ENCODE peak calls at places on chromosomes 11 and 22, in six cellular contexts. One of them, this sample, is unnamed.

GRCh38 chr11:22539851-22540376 is 85.7 kb downstream of the FANCF start:
- DNase-seq in IMR-90: peak; percentile 28
- DNase-seq in H1: no peak
- DNase-seq in mesenchymal stem cell: peak; percentile 18
- DNase-seq in H9: no peak
- DNase-seq in neuronal stem cell: peak; percentile 4
- DNase-seq in this sample: peak; percentile 32

GRCh38 chr22:32781695-32782094 is 19.8 kb upstream of the TIMP3 start:
- DNase-seq in IMR-90: peak; percentile 57
- DNase-seq in H1: no peak
- DNase-seq in mesenchymal stem cell: peak; percentile 68
- DNase-seq in H9: no peak
- DNase-seq in neuronal stem cell: no peak
- DNase-seq in this sample: no peak

GRCh38 chr22:22124374-22124773 is 120.2 kb upstream of the VPREB1 start:
- DNase-seq in IMR-90: no peak
- DNase-seq in H1: no peak
- DNase-seq in mesenchymal stem cell: no peak
- DNase-seq in H9: no peak
- DNase-seq in neuronal stem cell: no peak
- DNase-seq in this sample: no peak

GRCh38 chr22:50540352-50540751 is 5.3 kb upstream of the KLHDC7B start:
- DNase-seq in IMR-90: no peak
- DNase-seq in H1: no peak
- DNase-seq in mesenchymal stem cell: no peak
- DNase-seq in H9: no peak
- DNase-seq in neuronal stem cell: no peak
- DNase-seq in this sample: no peak

GRCh38 chr11:64076764-64077163 is 41.0 kb downstream of the FLRT1 start:
- DNase-seq in IMR-90: no peak
- DNase-seq in H1: no peak
- DNase-seq in mesenchymal stem cell: no peak
- DNase-seq in H9: no peak
- DNase-seq in neuronal stem cell: no peak
- DNase-seq in this sample: no peak

GRCh38 chr11:72361321-72361720 is 73.0 kb downstream of the CLPB start:
- DNase-seq in IMR-90: no peak
- DNase-seq in H1: no peak
- DNase-seq in mesenchymal stem cell: no peak
- DNase-seq in H9: no peak
- DNase-seq in neuronal stem cell: no peak
- DNase-seq in this sample: no peak

GRCh38 chr11:2298795-2299747 is 2.6 kb downstream of the C11orf21 start:
- DNase-seq in IMR-90: no peak
- DNase-seq in H1: peak; percentile 68
- DNase-seq in mesenchymal stem cell: no peak
- DNase-seq in H9: peak; percentile 76
- DNase-seq in neuronal stem cell: peak; percentile 36
- DNase-seq in this sample: peak; percentile 61

GRCh38 chr22:30159561-30160353 is 79.5 kb downstream of the HORMAD2 start:
- DNase-seq in IMR-90: peak; percentile 86
- DNase-seq in H1: no peak
- DNase-seq in mesenchymal stem cell: peak; percentile 73
- DNase-seq in H9: no peak
- DNase-seq in neuronal stem cell: no peak
- DNase-seq in this sample: peak; percentile 6

GRCh38 chr11:65500262-65501004 is 1.6 kb downstream of the MALAT1 start:
- DNase-seq in IMR-90: peak; percentile 58
- DNase-seq in H1: no peak
- DNase-seq in mesenchymal stem cell: peak; percentile 69
- DNase-seq in H9: no peak
- DNase-seq in neuronal stem cell: no peak
- DNase-seq in this sample: peak; percentile 73

GRCh38 chr11:33553486-33553885 is 147.1 kb downstream of the C11orf91 start:
- DNase-seq in IMR-90: peak; percentile 43
- DNase-seq in H1: no peak
- DNase-seq in mesenchymal stem cell: no peak
- DNase-seq in H9: no peak
- DNase-seq in neuronal stem cell: no peak
- DNase-seq in this sample: peak; percentile 26

GRCh38 chr11:2807801-2808241 is 77.8 kb downstream of the CDKN1C start:
- DNase-seq in IMR-90: no peak
- DNase-seq in H1: no peak
- DNase-seq in mesenchymal stem cell: no peak
- DNase-seq in H9: peak; percentile 12
- DNase-seq in neuronal stem cell: no peak
- DNase-seq in this sample: no peak

GRCh38 chr11:46273511-46274205 is 3.8 kb upstream of the CREB3L1 start:
- DNase-seq in IMR-90: no peak
- DNase-seq in H1: no peak
- DNase-seq in mesenchymal stem cell: no peak
- DNase-seq in H9: no peak
- DNase-seq in neuronal stem cell: no peak
- DNase-seq in this sample: no peak

GRCh38 chr11:1271002-1271401 is 38.4 kb downstream of the TOLLIP start:
- DNase-seq in IMR-90: peak; percentile 12
- DNase-seq in H1: no peak
- DNase-seq in mesenchymal stem cell: peak; percentile 7
- DNase-seq in H9: no peak
- DNase-seq in neuronal stem cell: no peak
- DNase-seq in this sample: peak; percentile 67

GRCh38 chr11:116698080-116698479 is 74.7 kb downstream of the BUD13 start:
- DNase-seq in IMR-90: no peak
- DNase-seq in H1: peak; percentile 24
- DNase-seq in mesenchymal stem cell: no peak
- DNase-seq in H9: no peak
- DNase-seq in neuronal stem cell: no peak
- DNase-seq in this sample: no peak

GRCh38 chr11:82776377-82776776 is 42.7 kb upstream of the FAM181B start:
- DNase-seq in IMR-90: no peak
- DNase-seq in H1: no peak
- DNase-seq in mesenchymal stem cell: peak; percentile 6
- DNase-seq in H9: no peak
- DNase-seq in neuronal stem cell: no peak
- DNase-seq in this sample: peak; percentile 32

GRCh38 chr22:23233746-23234408 is 53.6 kb downstream of the BCR start:
- DNase-seq in IMR-90: peak; percentile 92
- DNase-seq in H1: no peak
- DNase-seq in mesenchymal stem cell: peak; percentile 34
- DNase-seq in H9: no peak
- DNase-seq in neuronal stem cell: no peak
- DNase-seq in this sample: no peak

GRCh38 chr11:16070573-16070972 is 285.8 kb downstream of the SOX6 start:
- DNase-seq in IMR-90: no peak
- DNase-seq in H1: no peak
- DNase-seq in mesenchymal stem cell: no peak
- DNase-seq in H9: no peak
- DNase-seq in neuronal stem cell: no peak
- DNase-seq in this sample: peak; percentile 12

GRCh38 chr22:47954107-47954506 is 1191.7 kb downstream of the TBC1D22A start:
- DNase-seq in IMR-90: no peak
- DNase-seq in H1: no peak
- DNase-seq in mesenchymal stem cell: no peak
- DNase-seq in H9: no peak
- DNase-seq in neuronal stem cell: no peak
- DNase-seq in this sample: no peak

DNA sequence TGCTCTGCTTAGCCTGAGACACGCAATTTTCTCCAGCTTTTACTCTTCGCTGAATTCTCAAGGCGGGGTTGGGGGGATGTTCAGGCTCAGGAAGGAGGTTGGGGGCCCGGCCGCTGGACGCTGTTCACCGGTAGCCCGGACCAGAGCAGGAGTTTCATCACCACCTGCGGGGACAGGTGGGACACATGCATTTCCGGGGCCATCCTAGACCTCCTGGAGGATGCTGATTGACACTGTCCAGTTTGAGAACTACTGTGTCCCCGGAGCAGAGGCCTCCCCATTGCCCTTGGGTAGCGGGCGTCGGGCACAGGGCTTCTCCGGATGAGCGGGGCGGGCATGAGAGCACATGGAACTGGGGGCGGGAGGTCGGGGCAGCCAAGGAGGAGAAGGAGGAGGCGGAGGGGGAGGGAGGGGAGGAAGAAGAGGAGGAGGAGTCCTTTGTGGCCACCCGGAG is 144.0 kb upstream of the GRK3 start:
- DNase-seq in IMR-90: no peak
- DNase-seq in H1: no peak
- DNase-seq in mesenchymal stem cell: no peak
- DNase-seq in H9: no peak
- DNase-seq in neuronal stem cell: no peak
- DNase-seq in this sample: no peak
- H3K4me2 ChIP-seq in IMR-90: no peak overlapping the region
- H3K4me2 ChIP-seq in H1: peak overlapping the region; percentile 64
- H3K4me2 ChIP-seq in mesenchymal stem cell: no peak overlapping the region
- H3K4me2 ChIP-seq in H9: peak overlapping the region; percentile 32
- H3K4me2 ChIP-seq in neuronal stem cell: peak overlapping the region; percentile 86
- H3K4me2 ChIP-seq in this sample: peak overlapping the region; percentile 69

DNA sequence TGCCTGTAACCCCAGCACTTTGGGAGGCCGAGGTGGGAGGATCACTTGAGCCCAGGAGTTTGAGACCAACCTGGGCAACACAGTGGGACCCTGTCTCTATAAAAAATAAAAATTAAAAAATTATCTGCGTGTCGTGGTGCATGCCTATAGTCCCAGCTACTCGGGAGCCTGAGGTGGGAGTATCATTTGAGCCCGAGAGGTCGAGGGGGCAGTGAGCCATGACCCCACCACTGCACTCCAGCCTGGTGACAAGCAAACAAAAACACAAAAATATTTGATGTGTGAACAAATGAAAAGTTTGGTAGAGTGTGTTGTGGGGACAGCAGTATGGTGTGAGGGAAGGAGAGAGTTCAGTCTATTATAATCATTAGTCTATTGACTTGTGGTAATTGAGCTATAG is 90.8 kb upstream of the PARVA start:
- DNase-seq in IMR-90: no peak
- DNase-seq in H1: no peak
- DNase-seq in mesenchymal stem cell: no peak
- DNase-seq in H9: no peak
- DNase-seq in neuronal stem cell: no peak
- DNase-seq in this sample: no peak
- H2BK15ac ChIP-seq in IMR-90: peak overlapping the region; percentile 97
- H2BK15ac ChIP-seq in H1: no peak overlapping the region
- H2BK15ac ChIP-seq in mesenchymal stem cell: no peak overlapping the region
- H2BK15ac ChIP-seq in H9: no peak overlapping the region
- H2BK15ac ChIP-seq in neuronal stem cell: no peak overlapping the region
- H2BK15ac ChIP-seq in this sample: no peak overlapping the region

GRCh38 chr22:49523374-49524008 is 304.2 kb downstream of the BRD1 start:
- DNase-seq in IMR-90: no peak
- DNase-seq in H1: no peak
- DNase-seq in mesenchymal stem cell: no peak
- DNase-seq in H9: no peak
- DNase-seq in neuronal stem cell: no peak
- DNase-seq in this sample: no peak
- H3K4me2 ChIP-seq in IMR-90: no peak overlapping the region
- H3K4me2 ChIP-seq in H1: no peak overlapping the region
- H3K4me2 ChIP-seq in mesenchymal stem cell: no peak overlapping the region
- H3K4me2 ChIP-seq in H9: no peak overlapping the region
- H3K4me2 ChIP-seq in neuronal stem cell: no peak overlapping the region
- H3K4me2 ChIP-seq in this sample: no peak overlapping the region

GRCh38 chr11:73916435-73916834 is 34.4 kb upstream of the DNAJB13 start:
- DNase-seq in IMR-90: peak; percentile 53
- DNase-seq in H1: no peak
- DNase-seq in mesenchymal stem cell: no peak
- DNase-seq in H9: no peak
- DNase-seq in neuronal stem cell: no peak
- DNase-seq in this sample: peak; percentile 44
- H2BK15ac ChIP-seq in IMR-90: no peak overlapping the region
- H2BK15ac ChIP-seq in H1: no peak overlapping the region
- H2BK15ac ChIP-seq in mesenchymal stem cell: no peak overlapping the region
- H2BK15ac ChIP-seq in H9: no peak overlapping the region
- H2BK15ac ChIP-seq in neuronal stem cell: no peak overlapping the region
- H2BK15ac ChIP-seq in this sample: no peak overlapping the region

This sample was measured in mesendoderm.